ENCODE peak calls at places on chromosomes 3 and 15, in five cellular contexts. Z is activated naive CD4-positive, alpha-beta T cell; T is effector memory CD8-positive, alpha-beta T cell; P is endothelial cell; E is HuH-7.5. M is an unnamed sample.

GRCh38 chr3:86988235-86988634 is 2.7 kb downstream of the VGLL3 start:
- DNase-seq in P (no peak), T (no peak), E (no peak), Z (no peak), M (no peak)

GRCh38 chr3:138686771-138687221 is 78.2 kb downstream of the FAIM start:
- DNase-seq in P (no peak), Z (no peak), T (no peak), E (peak; percentile 21), M (no peak)

GRCh38 chr3:197427013-197427412 is 128.6 kb upstream of the DLG1 start:
- DNase-seq in T (no peak), E (no peak), P (no peak), Z (no peak), M (no peak)

GRCh38 chr15:81133782-81134461 is at the start of gene CFAP161:
- DNase-seq in E (no peak), P (peak; percentile 85), T (no peak), Z (no peak), M (peak; percentile 55)

GRCh38 chr15:63210151-63211051 is 21.0 kb downstream of the RAB8B start:
- DNase-seq in T (no peak), E (no peak), Z (no peak), P (no peak), M (no peak)

GRCh38 chr3:189530822-189531221 is 100.4 kb upstream of the TP63 start:
- DNase-seq in T (no peak), E (no peak), P (no peak), Z (no peak), M (no peak)

GRCh38 chr15:57640935-57641682 is 49.4 kb downstream of the MYZAP start:
- DNase-seq in E (peak; percentile 35), Z (no peak), P (peak; percentile 51), T (no peak), M (no peak)

GRCh38 chr15:57626713-57627440 is 35.2 kb downstream of the MYZAP start:
- DNase-seq in E (no peak), T (no peak), P (no peak), Z (no peak), M (no peak)

GRCh38 chr3:120798346-120798745 is 55.8 kb downstream of the GTF2E1 start:
- DNase-seq in P (no peak), Z (no peak), E (no peak), T (no peak), M (no peak)

GRCh38 chr15:91407237-91407889 is 307.3 kb downstream of the SV2B start:
- DNase-seq in T (no peak), P (no peak), Z (no peak), E (no peak), M (no peak)

GRCh38 chr3:44993471-44994205 is 17.6 kb downstream of the EXOSC7 start:
- DNase-seq in Z (no peak), T (no peak), E (no peak), P (no peak), M (no peak)

GRCh38 chr15:79887517-79887916 is 9.3 kb downstream of the MTHFS start:
- DNase-seq in E (no peak), T (no peak), P (no peak), Z (no peak), M (no peak)

GRCh38 chr15:67992834-67993233 is 61.3 kb upstream of the PIAS1 start:
- DNase-seq in E (no peak), P (no peak), T (no peak), Z (no peak), M (no peak)

GRCh38 chr3:46913644-46914043 is 36.1 kb downstream of the PTH1R start:
- DNase-seq in T (no peak), E (no peak), Z (no peak), P (no peak), M (no peak)

GRCh38 chr3:186002884-186003472 is 65.2 kb upstream of the TRA2B start:
- DNase-seq in E (no peak), Z (no peak), P (no peak), T (no peak), M (no peak)

GRCh38 chr3:138348107-138348949 is at the start of gene MRAS:
- DNase-seq in E (peak; percentile 77), Z (no peak), T (peak; percentile 36), P (peak; percentile 69), M (peak; percentile 33)

GRCh38 chr15:84611631-84612030 is 10.8 kb downstream of the ZSCAN2 start:
- DNase-seq in Z (no peak), E (no peak), P (no peak), T (no peak), M (no peak)

GRCh38 chr3:193800138-193801043 is 207.4 kb downstream of the OPA1 start:
- DNase-seq in E (no peak), Z (no peak), T (no peak), P (no peak), M (no peak)

GRCh38 chr3:30848093-30848779 is 46.2 kb downstream of the GADL1 start:
- DNase-seq in E (peak; percentile 18), T (no peak), Z (no peak), P (no peak), M (no peak)